ENCODE peak calls at places on chromosomes 11 and 22, in eight cellular contexts. R, X, A, I, P, N, O and E are unnamed samples.

GRCh38 chr22:43826142-43827093 is 14.3 kb upstream of the EFCAB6 start:
- DNase-seq in X (peak; percentile 33), P (no peak), I (no peak), O (peak; percentile 54), N (no peak), A (peak; percentile 31), R (no peak), E (no peak)

GRCh38 chr11:24375896-24376295 is 121.0 kb upstream of the LUZP2 start:
- DNase-seq in R (no peak), O (no peak), I (no peak), X (no peak), N (no peak), A (peak; percentile 48), P (no peak), E (no peak)

GRCh38 chr22:46965552-46966494 is 203.4 kb downstream of the TBC1D22A start:
- DNase-seq in X (no peak), N (no peak), P (no peak), O (no peak), R (no peak), A (no peak), I (no peak), E (no peak)

GRCh38 chr11:13223112-13223511 is 54.5 kb upstream of the BMAL1 start:
- DNase-seq in A (no peak), R (no peak), P (no peak), I (no peak), N (no peak), X (no peak), O (no peak), E (no peak)

GRCh38 chr22:44957267-44957905 is 52.4 kb downstream of the PHF21B start:
- DNase-seq in I (no peak), P (no peak), N (peak; percentile 18), X (no peak), R (no peak), A (no peak), O (no peak), E (no peak)

GRCh38 chr11:37496196-37496595 is 898.2 kb upstream of the RAG2 start:
- DNase-seq in R (no peak), P (no peak), O (no peak), I (no peak), X (no peak), N (no peak), A (no peak), E (no peak)

GRCh38 chr11:106644824-106645223 is 373.5 kb downstream of the GUCY1A2 start:
- DNase-seq in R (no peak), N (no peak), O (no peak), P (no peak), X (no peak), A (peak; percentile 48), I (no peak), E (no peak)

GRCh38 chr22:46773074-46773473 is 10.6 kb downstream of the TBC1D22A start:
- DNase-seq in N (no peak), R (no peak), I (no peak), P (no peak), O (no peak), A (no peak), X (no peak), E (no peak)

GRCh38 chr11:35151241-35151640 is 12.3 kb downstream of the CD44 start:
- DNase-seq in R (no peak), A (peak; percentile 55), I (no peak), X (no peak), N (no peak), O (no peak), P (no peak), E (no peak)
- H3K4me1 ChIP-seq in R (peaks cover 100% of the 10 kb centered on the region), A (peaks cover 6% of the 10 kb centered on the region), I (peaks cover 100% of the 10 kb centered on the region), X (peaks cover 46% of the 10 kb centered on the region), N (peaks cover 9% of the 10 kb centered on the region), O (peaks cover 58% of the 10 kb centered on the region), P (peaks cover 4% of the 10 kb centered on the region), E (peaks cover 100% of the 10 kb centered on the region)

GRCh38 chr11:63919267-63920125 is 2.5 kb upstream of the RCOR2 start:
- DNase-seq in I (no peak), P (peak; percentile 76), X (no peak), N (peak; percentile 84), R (no peak), A (peak; percentile 49), O (peak; percentile 37), E (no peak)

GRCh38 chr11:63916837-63917684 is at the start of gene RCOR2:
- DNase-seq in A (peak; percentile 85), X (peak; percentile 87), R (peak; percentile 34), P (peak; percentile 87), N (peak; percentile 83), O (peak; percentile 82), I (peak; percentile 58), E (peak; percentile 50)

GRCh38 chr11:63917685-63918523 is 940 bp upstream of the RCOR2 start:
- DNase-seq in P (peak; percentile 84), O (peak; percentile 63), X (peak; percentile 62), I (peak; percentile 29), A (peak; percentile 70), R (no peak), N (peak; percentile 82), E (no peak)

GRCh38 chr11:63920126-63920869 is 3.3 kb upstream of the RCOR2 start:
- DNase-seq in O (peak; percentile 91), I (no peak), N (no peak), X (no peak), R (no peak), P (peak; percentile 90), A (no peak), E (no peak)

DNA sequence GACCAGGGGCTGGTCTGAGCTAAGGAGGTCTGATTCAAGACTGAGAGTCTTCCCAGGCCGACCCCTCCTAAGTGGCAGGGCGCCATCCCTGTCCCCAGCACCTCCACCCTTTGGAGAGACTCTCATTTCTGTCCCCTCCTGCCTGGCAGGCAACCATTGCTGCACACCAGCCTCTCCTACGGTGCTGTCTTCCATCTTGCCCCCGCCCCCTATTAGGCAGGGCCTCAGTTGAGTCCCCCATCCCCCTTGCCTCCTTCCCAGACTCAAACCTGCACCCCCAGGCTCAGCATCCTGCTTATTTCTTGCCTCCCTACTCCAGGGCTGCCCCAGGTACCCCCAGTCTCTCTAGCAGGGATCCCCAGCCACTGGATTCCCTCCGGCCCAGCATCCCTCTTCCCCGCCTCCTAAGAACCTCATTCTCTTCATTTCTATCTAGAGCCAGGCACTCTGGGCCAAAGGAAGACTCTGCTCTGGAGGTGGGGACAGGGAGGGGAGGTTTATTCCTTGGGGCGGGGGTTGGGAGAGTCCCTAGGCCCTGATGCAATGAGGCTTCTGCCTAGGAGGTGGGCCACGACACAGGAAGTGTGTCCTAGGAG is 1.7 kb upstream of the RCOR2 start:
- DNase-seq in X (no peak), O (no peak), I (no peak), P (no peak), A (peak; percentile 58), N (no peak), R (no peak), E (no peak)
- H3K4me3 ChIP-seq in X (no peak overlapping the region), O (no peak overlapping the region), I (no peak overlapping the region), P (peak overlapping the region; percentile 67), A (peak overlapping the region; percentile 69), N (peak overlapping the region; percentile 24), R (no peak overlapping the region), E (no peak overlapping the region)

GRCh38 chr11:19715373-19715772 is 2.7 kb downstream of the NAV2 start:
- DNase-seq in A (peak; percentile 90), X (peak; percentile 29), N (no peak), I (no peak), O (peak; percentile 50), P (no peak), R (no peak), E (no peak)

GRCh38 chr11:19712281-19713220 is at the start of gene NAV2:
- DNase-seq in O (peak; percentile 94), R (peak; percentile 67), A (peak; percentile 91), X (peak; percentile 78), P (peak; percentile 94), N (peak; percentile 93), I (peak; percentile 68), E (peak; percentile 74)

GRCh38 chr11:19713221-19714092 is 820 bp downstream of the NAV2 start:
- DNase-seq in N (no peak), R (no peak), P (no peak), I (no peak), O (peak; percentile 23), X (no peak), A (peak; percentile 13), E (peak; percentile 9)

GRCh38 chr11:19714093-19714386 is 1.4 kb downstream of the NAV2 start:
- DNase-seq in X (no peak), O (peak; percentile 22), P (no peak), R (no peak), N (no peak), I (peak; percentile 6), A (no peak), E (no peak)

DNA sequence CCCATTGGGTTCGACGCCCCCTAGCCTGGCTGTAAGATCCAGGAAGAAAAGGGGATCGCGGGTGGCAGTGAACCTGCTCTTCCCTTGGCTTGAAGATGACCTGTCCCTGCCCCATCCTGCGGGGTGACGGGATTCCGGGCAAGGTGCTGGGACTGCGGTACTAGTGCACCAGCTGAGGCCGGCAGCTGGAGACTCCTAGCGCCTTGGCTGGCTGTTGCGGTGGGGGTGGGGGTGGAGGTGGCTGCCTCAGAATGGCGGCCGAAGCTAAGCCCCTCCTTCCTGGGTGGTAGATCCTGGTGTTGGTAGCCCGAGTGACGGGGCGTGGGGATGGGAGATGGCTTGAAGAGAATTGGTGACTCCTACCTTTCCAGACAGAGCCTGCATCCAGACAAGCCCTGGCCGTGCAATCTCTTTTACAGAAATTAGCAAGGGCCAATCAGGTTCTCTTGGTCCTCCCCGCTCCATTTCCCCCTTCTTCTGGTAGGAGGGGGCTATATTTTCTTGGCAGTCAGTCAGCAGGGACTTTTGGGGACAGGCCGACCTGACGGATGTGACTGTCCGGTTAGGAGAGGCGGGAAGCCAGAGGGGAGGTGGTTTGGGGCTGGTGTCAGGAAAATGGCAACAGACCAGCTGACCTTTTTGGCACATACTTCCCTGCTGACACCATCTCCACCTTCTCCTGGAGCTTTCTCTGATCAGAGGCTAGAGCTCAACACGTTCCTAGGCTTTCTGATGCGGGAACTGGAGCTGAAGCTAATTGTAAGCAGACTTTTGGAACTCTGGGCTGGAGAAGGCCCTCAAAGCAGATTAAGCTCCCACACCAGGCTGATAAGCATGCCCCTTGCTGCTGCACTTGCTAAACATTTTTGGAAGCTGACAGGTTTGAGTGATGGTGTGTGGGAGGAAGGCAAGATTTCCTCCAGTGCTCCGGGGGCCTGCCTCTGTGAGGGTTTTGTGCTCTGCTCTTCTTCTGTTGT is 2.0 kb downstream of the NAV2 start:
- DNase-seq in R (no peak), I (no peak), X (no peak), O (peak; percentile 63), N (no peak), P (peak; percentile 53), A (peak; percentile 21), E (no peak)
- H3K4me1 ChIP-seq in R (peaks cover 27% of the 10 kb centered on the region), I (peaks cover 20% of the 10 kb centered on the region), X (peaks cover 36% of the 10 kb centered on the region), O (peaks cover 33% of the 10 kb centered on the region), N (peaks cover 9% of the 10 kb centered on the region), P (peaks cover 85% of the 10 kb centered on the region), A (peaks cover 29% of the 10 kb centered on the region), E (peaks cover 20% of the 10 kb centered on the region)

GRCh38 chr11:44913502-44913901 is 37.2 kb downstream of the TP53I11 start:
- DNase-seq in N (no peak), O (no peak), R (no peak), X (no peak), P (no peak), A (no peak), I (no peak), E (no peak)

GRCh38 chr11:44912270-44912987 is 38.3 kb downstream of the TP53I11 start:
- DNase-seq in A (no peak), R (no peak), I (no peak), X (no peak), O (no peak), P (peak; percentile 39), N (no peak), E (no peak)

GRCh38 chr11:44909557-44909956 is 41.1 kb downstream of the TP53I11 start:
- DNase-seq in R (no peak), N (no peak), I (no peak), A (no peak), O (no peak), X (no peak), P (no peak), E (no peak)

GRCh38 chr11:44910591-44910990 is 40.1 kb downstream of the TP53I11 start:
- DNase-seq in P (no peak), O (no peak), R (no peak), N (no peak), A (no peak), X (no peak), I (no peak), E (no peak)

GRCh38 chr11:44911031-44911814 is 39.5 kb downstream of the TP53I11 start:
- DNase-seq in N (peak; percentile 92), O (peak; percentile 88), R (peak; percentile 64), P (peak; percentile 76), I (peak; percentile 90), X (peak; percentile 88), A (peak; percentile 82), E (peak; percentile 77)
- H3K4me3 ChIP-seq in N (no peak overlapping the region), O (no peak overlapping the region), R (no peak overlapping the region), P (no peak overlapping the region), I (no peak overlapping the region), X (no peak overlapping the region), A (no peak overlapping the region), E (no peak overlapping the region)